ENCODE peak calls at places on chromosome 19, in six cellular contexts. One of them, this sample, is unnamed.

GRCh38 chr19:40420451-40420765 is 5.4 kb downstream of the SERTAD1 start:
- DNase-seq in fibroblast of the aortic adventitia: no peak
- DNase-seq in AG09309: no peak
- DNase-seq in choroid plexus epithelial cell: no peak
- DNase-seq in tibial artery: no peak
- DNase-seq in left ventricle myocardium inferior: no peak
- DNase-seq in this sample: no peak

GRCh38 chr19:926595-927043 is 784 bp downstream of the ARID3A start:
- DNase-seq in fibroblast of the aortic adventitia: peak; percentile 38
- DNase-seq in AG09309: no peak
- DNase-seq in choroid plexus epithelial cell: peak; percentile 63
- DNase-seq in tibial artery: no peak
- DNase-seq in left ventricle myocardium inferior: peak; percentile 70
- DNase-seq in this sample: no peak

GRCh38 chr19:48772503-48772953 is 17.2 kb downstream of the FGF21 start:
- DNase-seq in fibroblast of the aortic adventitia: peak; percentile 33
- DNase-seq in AG09309: no peak
- DNase-seq in choroid plexus epithelial cell: peak; percentile 28
- DNase-seq in tibial artery: no peak
- DNase-seq in left ventricle myocardium inferior: no peak
- DNase-seq in this sample: no peak

GRCh38 chr19:49387936-49388372 is at the start of gene KASH5:
- DNase-seq in fibroblast of the aortic adventitia: no peak
- DNase-seq in AG09309: no peak
- DNase-seq in choroid plexus epithelial cell: peak; percentile 57
- DNase-seq in tibial artery: peak; percentile 88
- DNase-seq in left ventricle myocardium inferior: peak; percentile 72
- DNase-seq in this sample: no peak

GRCh38 chr19:4068058-4068966 is 1.6 kb upstream of the ZBTB7A start:
- DNase-seq in fibroblast of the aortic adventitia: no peak
- DNase-seq in AG09309: no peak
- DNase-seq in choroid plexus epithelial cell: no peak
- DNase-seq in tibial artery: no peak
- DNase-seq in left ventricle myocardium inferior: no peak
- DNase-seq in this sample: no peak

GRCh38 chr19:5193192-5193591 is 147.4 kb downstream of the PTPRS start:
- DNase-seq in fibroblast of the aortic adventitia: no peak
- DNase-seq in AG09309: no peak
- DNase-seq in choroid plexus epithelial cell: no peak
- DNase-seq in tibial artery: no peak
- DNase-seq in left ventricle myocardium inferior: no peak
- DNase-seq in this sample: no peak

GRCh38 chr19:16514383-16515019 is 18.3 kb downstream of the C19orf44 start:
- DNase-seq in fibroblast of the aortic adventitia: no peak
- DNase-seq in AG09309: no peak
- DNase-seq in choroid plexus epithelial cell: no peak
- DNase-seq in tibial artery: no peak
- DNase-seq in left ventricle myocardium inferior: no peak
- DNase-seq in this sample: no peak

GRCh38 chr19:18542936-18543813 is at the start of gene FKBP8:
- DNase-seq in fibroblast of the aortic adventitia: peak; percentile 84
- DNase-seq in AG09309: peak; percentile 56
- DNase-seq in choroid plexus epithelial cell: peak; percentile 92
- DNase-seq in tibial artery: peak; percentile 96
- DNase-seq in left ventricle myocardium inferior: peak; percentile 94
- DNase-seq in this sample: no peak

GRCh38 chr19:18253716-18254115 is 20.5 kb downstream of the IQCN start:
- DNase-seq in fibroblast of the aortic adventitia: no peak
- DNase-seq in AG09309: no peak
- DNase-seq in choroid plexus epithelial cell: no peak
- DNase-seq in tibial artery: no peak
- DNase-seq in left ventricle myocardium inferior: no peak
- DNase-seq in this sample: no peak

GRCh38 chr19:10762656-10763055 is 44.8 kb downstream of the DNM2 start:
- DNase-seq in fibroblast of the aortic adventitia: no peak
- DNase-seq in AG09309: no peak
- DNase-seq in choroid plexus epithelial cell: no peak
- DNase-seq in tibial artery: no peak
- DNase-seq in left ventricle myocardium inferior: peak; percentile 53
- DNase-seq in this sample: no peak

GRCh38 chr19:38792250-38793111 is 3.5 kb downstream of the LGALS7B start:
- DNase-seq in fibroblast of the aortic adventitia: no peak
- DNase-seq in AG09309: no peak
- DNase-seq in choroid plexus epithelial cell: peak; percentile 15
- DNase-seq in tibial artery: no peak
- DNase-seq in left ventricle myocardium inferior: peak; percentile 60
- DNase-seq in this sample: no peak

GRCh38 chr19:4052993-4053422 is 13.7 kb downstream of the ZBTB7A start:
- DNase-seq in fibroblast of the aortic adventitia: no peak
- DNase-seq in AG09309: no peak
- DNase-seq in choroid plexus epithelial cell: no peak
- DNase-seq in tibial artery: no peak
- DNase-seq in left ventricle myocardium inferior: no peak
- DNase-seq in this sample: no peak

GRCh38 chr19:57106646-57107235 is 13.0 kb upstream of the USP29 start:
- DNase-seq in fibroblast of the aortic adventitia: no peak
- DNase-seq in AG09309: no peak
- DNase-seq in choroid plexus epithelial cell: no peak
- DNase-seq in tibial artery: no peak
- DNase-seq in left ventricle myocardium inferior: no peak
- DNase-seq in this sample: no peak

GRCh38 chr19:38079926-38080380 is 144.1 kb downstream of the DPF1 start:
- DNase-seq in fibroblast of the aortic adventitia: peak; percentile 87
- DNase-seq in AG09309: peak; percentile 77
- DNase-seq in choroid plexus epithelial cell: peak; percentile 87
- DNase-seq in tibial artery: no peak
- DNase-seq in left ventricle myocardium inferior: no peak
- DNase-seq in this sample: peak; percentile 77

GRCh38 chr19:11267316-11268085 is 5.2 kb upstream of the DOCK6 start:
- DNase-seq in fibroblast of the aortic adventitia: no peak
- DNase-seq in AG09309: no peak
- DNase-seq in choroid plexus epithelial cell: no peak
- DNase-seq in tibial artery: no peak
- DNase-seq in left ventricle myocardium inferior: no peak
- DNase-seq in this sample: no peak

GRCh38 chr19:29687897-29688728 is 22.9 kb downstream of the PLEKHF1 start:
- DNase-seq in fibroblast of the aortic adventitia: peak; percentile 90
- DNase-seq in AG09309: peak; percentile 66
- DNase-seq in choroid plexus epithelial cell: peak; percentile 81
- DNase-seq in tibial artery: no peak
- DNase-seq in left ventricle myocardium inferior: no peak
- DNase-seq in this sample: no peak

GRCh38 chr19:6470173-6470572 is 6.1 kb downstream of the CRB3 start:
- DNase-seq in fibroblast of the aortic adventitia: no peak
- DNase-seq in AG09309: no peak
- DNase-seq in choroid plexus epithelial cell: no peak
- DNase-seq in tibial artery: no peak
- DNase-seq in left ventricle myocardium inferior: no peak
- DNase-seq in this sample: no peak

GRCh38 chr19:9586764-9587163 is 2.5 kb upstream of the ZNF121 start:
- DNase-seq in fibroblast of the aortic adventitia: peak; percentile 75
- DNase-seq in AG09309: no peak
- DNase-seq in choroid plexus epithelial cell: peak; percentile 81
- DNase-seq in tibial artery: no peak
- DNase-seq in left ventricle myocardium inferior: peak; percentile 28
- DNase-seq in this sample: no peak

DNA sequence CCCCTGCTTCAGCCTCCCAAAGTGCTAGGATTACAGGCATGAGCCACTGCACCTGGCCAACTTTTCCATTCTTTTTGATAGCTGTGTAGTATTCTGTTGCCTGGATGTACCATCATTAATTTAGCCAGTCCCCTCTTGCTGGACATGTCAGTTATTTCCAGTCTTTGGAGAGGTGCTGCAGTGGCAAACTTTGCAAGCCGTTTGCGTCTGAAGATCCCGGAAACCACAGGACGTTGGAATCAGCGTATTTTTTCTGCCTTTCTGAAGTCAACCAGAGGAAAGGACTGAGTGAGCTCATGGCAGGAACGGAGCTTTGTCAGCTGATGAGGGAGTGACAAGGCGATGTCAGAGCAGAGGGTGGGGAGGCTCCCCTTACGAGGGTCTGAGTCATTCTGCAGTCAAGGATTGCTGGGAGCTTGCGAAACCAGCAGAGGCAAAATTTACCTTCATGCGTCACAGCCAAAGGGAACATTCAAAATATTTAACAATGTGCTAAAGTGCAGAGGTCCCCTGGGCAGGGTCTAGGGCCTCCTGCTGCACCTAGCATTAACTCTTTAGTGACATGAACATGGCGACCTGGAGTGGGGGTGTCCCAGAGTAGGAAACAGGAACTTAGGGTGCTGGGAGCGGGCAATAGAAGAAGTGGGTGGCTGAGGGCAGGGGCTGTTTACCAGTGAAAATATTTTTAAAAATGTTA is 5.6 kb downstream of the C5AR1 start:
- DNase-seq in fibroblast of the aortic adventitia: peak; percentile 94
- DNase-seq in AG09309: peak; percentile 84
- DNase-seq in choroid plexus epithelial cell: peak; percentile 99
- DNase-seq in tibial artery: peak; percentile 91
- DNase-seq in left ventricle myocardium inferior: peak; percentile 40
- DNase-seq in this sample: peak; percentile 81
- H3K4me3 ChIP-seq in fibroblast of the aortic adventitia: no peak overlapping the region
- H3K4me3 ChIP-seq in AG09309: no peak overlapping the region
- H3K4me3 ChIP-seq in choroid plexus epithelial cell: no peak overlapping the region
- H3K4me3 ChIP-seq in tibial artery: no peak overlapping the region
- H3K4me3 ChIP-seq in left ventricle myocardium inferior: no peak overlapping the region
- H3K4me3 ChIP-seq in this sample: no peak overlapping the region

DNA sequence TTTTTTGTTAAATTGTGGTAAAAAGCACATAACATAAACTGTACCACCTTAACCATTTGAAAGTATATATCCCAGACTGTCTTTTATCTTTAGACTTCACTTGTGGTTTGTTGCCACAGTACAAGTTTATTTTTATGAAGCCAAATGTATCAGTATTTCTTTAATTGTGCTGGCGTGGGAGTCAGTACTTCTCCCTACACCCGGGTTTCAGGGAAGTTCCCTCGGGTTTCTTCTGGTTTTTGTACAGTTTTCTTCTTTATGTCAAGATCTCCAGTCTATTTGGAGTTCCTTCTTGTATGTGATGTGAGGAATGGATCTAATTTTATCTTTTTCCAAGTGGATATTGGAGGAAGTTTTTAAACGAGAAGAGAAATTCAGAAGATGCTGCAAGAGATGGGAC is 20.5 kb downstream of the CCDC8 start:
- DNase-seq in fibroblast of the aortic adventitia: peak; percentile 49
- DNase-seq in AG09309: no peak
- DNase-seq in choroid plexus epithelial cell: no peak
- DNase-seq in tibial artery: no peak
- DNase-seq in left ventricle myocardium inferior: no peak
- DNase-seq in this sample: no peak
- H3K4me3 ChIP-seq in fibroblast of the aortic adventitia: no peak overlapping the region
- H3K4me3 ChIP-seq in AG09309: no peak overlapping the region
- H3K4me3 ChIP-seq in choroid plexus epithelial cell: no peak overlapping the region
- H3K4me3 ChIP-seq in tibial artery: no peak overlapping the region
- H3K4me3 ChIP-seq in left ventricle myocardium inferior: no peak overlapping the region
- H3K4me3 ChIP-seq in this sample: no peak overlapping the region

GRCh38 chr19:51001495-51001894 is at the start of gene KLK8:
- DNase-seq in fibroblast of the aortic adventitia: no peak
- DNase-seq in AG09309: no peak
- DNase-seq in choroid plexus epithelial cell: no peak
- DNase-seq in tibial artery: no peak
- DNase-seq in left ventricle myocardium inferior: no peak
- DNase-seq in this sample: no peak

GRCh38 chr19:51002101-51002532 is 713 bp upstream of the KLK8 start:
- DNase-seq in fibroblast of the aortic adventitia: no peak
- DNase-seq in AG09309: no peak
- DNase-seq in choroid plexus epithelial cell: no peak
- DNase-seq in tibial artery: no peak
- DNase-seq in left ventricle myocardium inferior: no peak
- DNase-seq in this sample: no peak

GRCh38 chr19:51002542-51003311 is 1.3 kb upstream of the KLK8 start:
- DNase-seq in fibroblast of the aortic adventitia: no peak
- DNase-seq in AG09309: no peak
- DNase-seq in choroid plexus epithelial cell: no peak
- DNase-seq in tibial artery: no peak
- DNase-seq in left ventricle myocardium inferior: no peak
- DNase-seq in this sample: no peak

GRCh38 chr19:51000426-51000825 is 978 bp downstream of the KLK8 start:
- DNase-seq in fibroblast of the aortic adventitia: no peak
- DNase-seq in AG09309: no peak
- DNase-seq in choroid plexus epithelial cell: no peak
- DNase-seq in tibial artery: no peak
- DNase-seq in left ventricle myocardium inferior: no peak
- DNase-seq in this sample: no peak

DNA sequence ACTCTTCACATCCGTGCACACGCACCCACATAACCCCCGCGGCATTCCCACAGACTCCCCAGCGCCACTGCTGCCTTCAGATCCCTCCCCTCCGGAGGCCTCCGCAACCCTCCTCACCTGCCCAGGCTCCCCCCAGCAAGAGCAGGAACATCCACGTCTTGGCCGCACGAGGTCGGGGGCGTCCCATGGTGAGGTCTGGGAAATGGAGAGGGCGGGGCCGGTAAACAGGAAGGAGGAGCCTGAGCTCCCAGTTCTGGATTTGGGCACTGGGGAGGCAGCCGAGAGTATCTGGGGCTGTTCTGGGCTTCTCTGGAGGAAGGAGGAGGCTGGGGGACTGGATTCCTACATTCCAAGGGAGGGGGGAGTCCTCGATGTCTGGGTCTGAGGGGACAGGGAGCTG is 423 bp downstream of the KLK8 start:
- DNase-seq in fibroblast of the aortic adventitia: no peak
- DNase-seq in AG09309: no peak
- DNase-seq in choroid plexus epithelial cell: no peak
- DNase-seq in tibial artery: no peak
- DNase-seq in left ventricle myocardium inferior: no peak
- DNase-seq in this sample: no peak
- H3K4me3 ChIP-seq in fibroblast of the aortic adventitia: no peak overlapping the region
- H3K4me3 ChIP-seq in AG09309: no peak overlapping the region
- H3K4me3 ChIP-seq in choroid plexus epithelial cell: no peak overlapping the region
- H3K4me3 ChIP-seq in tibial artery: no peak overlapping the region
- H3K4me3 ChIP-seq in left ventricle myocardium inferior: no peak overlapping the region
- H3K4me3 ChIP-seq in this sample: no peak overlapping the region

GRCh38 chr19:19821366-19822147 is at the start of gene ZNF506:
- DNase-seq in fibroblast of the aortic adventitia: peak; percentile 95
- DNase-seq in AG09309: peak; percentile 88
- DNase-seq in choroid plexus epithelial cell: peak; percentile 99
- DNase-seq in tibial artery: peak; percentile 99
- DNase-seq in left ventricle myocardium inferior: peak; percentile 99
- DNase-seq in this sample: peak; percentile 85

GRCh38 chr19:19822148-19822429 is 539 bp upstream of the ZNF506 start:
- DNase-seq in fibroblast of the aortic adventitia: no peak
- DNase-seq in AG09309: no peak
- DNase-seq in choroid plexus epithelial cell: peak; percentile 9
- DNase-seq in tibial artery: no peak
- DNase-seq in left ventricle myocardium inferior: no peak
- DNase-seq in this sample: no peak

GRCh38 chr19:19823916-19824315 is 2.4 kb upstream of the ZNF506 start:
- DNase-seq in fibroblast of the aortic adventitia: no peak
- DNase-seq in AG09309: no peak
- DNase-seq in choroid plexus epithelial cell: no peak
- DNase-seq in tibial artery: no peak
- DNase-seq in left ventricle myocardium inferior: no peak
- DNase-seq in this sample: no peak

DNA sequence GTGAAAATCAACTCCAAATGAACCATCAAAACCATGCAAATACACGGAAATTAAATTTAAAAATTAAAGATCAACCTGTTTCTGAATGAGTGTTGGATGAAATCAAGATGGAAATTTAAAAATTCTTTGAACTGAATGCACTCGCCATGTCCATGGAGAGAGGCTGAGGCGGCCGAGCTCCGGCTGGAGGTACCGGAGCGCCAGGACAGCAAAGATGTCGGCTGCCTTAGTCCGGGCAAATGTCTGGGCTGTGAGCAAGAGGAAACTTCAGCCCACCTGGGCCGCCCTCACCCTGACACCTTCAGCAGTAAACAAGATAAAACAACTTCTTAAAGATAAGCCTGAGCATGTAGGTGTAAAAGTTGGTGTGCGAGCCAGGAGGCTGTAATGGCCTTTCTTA is 5.3 kb upstream of the ZNF506 start:
- DNase-seq in fibroblast of the aortic adventitia: no peak
- DNase-seq in AG09309: no peak
- DNase-seq in choroid plexus epithelial cell: no peak
- DNase-seq in tibial artery: no peak
- DNase-seq in left ventricle myocardium inferior: no peak
- DNase-seq in this sample: no peak
- H3K4me3 ChIP-seq in fibroblast of the aortic adventitia: no peak overlapping the region
- H3K4me3 ChIP-seq in AG09309: no peak overlapping the region
- H3K4me3 ChIP-seq in choroid plexus epithelial cell: no peak overlapping the region
- H3K4me3 ChIP-seq in tibial artery: no peak overlapping the region
- H3K4me3 ChIP-seq in left ventricle myocardium inferior: no peak overlapping the region
- H3K4me3 ChIP-seq in this sample: no peak overlapping the region